ENCODE peak calls at places on chromosomes 3 and 15, in six cellular contexts. E, N, D, I, T and U are unnamed samples.

GRCh38 chr3:184740509-184741258 is 28.8 kb upstream of the MAGEF1 start:
- DNase-seq in I (no peak), D (no peak), E (peak), T (peak), N (peak), U (peak)

GRCh38 chr15:89078831-89079810 is 9.1 kb upstream of the ABHD2 start:
- DNase-seq in D (no peak), N (no peak), I (no peak), E (no peak), T (no peak), U (no peak)

GRCh38 chr3:12024959-12025570 is 20.9 kb downstream of the SYN2 start:
- DNase-seq in I (no peak), E (no peak), T (no peak), N (no peak), D (no peak), U (no peak)

GRCh38 chr15:42133892-42134502 is 22.4 kb downstream of the PLA2G4F start:
- DNase-seq in T (no peak), D (peak), N (peak), I (no peak), E (no peak), U (no peak)

GRCh38 chr3:13054705-13055285 is 18.4 kb downstream of the IQSEC1 start:
- DNase-seq in D (no peak), I (no peak), T (no peak), N (no peak), E (no peak), U (no peak)

GRCh38 chr3:10602769-10603768 is 97.7 kb upstream of the ATP2B2 start:
- DNase-seq in T (no peak), E (no peak), D (peak), I (no peak), N (peak), U (no peak)

GRCh38 chr3:52343946-52344600 is 28.0 kb downstream of the DNAH1 start:
- DNase-seq in T (no peak), N (no peak), D (no peak), I (no peak), E (no peak), U (no peak)

GRCh38 chr3:188153498-188153948 is 434 bp upstream of the LPP start:
- DNase-seq in N (peak), I (peak), D (peak), E (peak), T (peak), U (peak)

GRCh38 chr3:134374791-134375541 is 719 bp upstream of the AMOTL2 start:
- DNase-seq in E (no peak), T (no peak), N (no peak), I (no peak), D (no peak), U (no peak)

GRCh38 chr15:39767921-39768320 is 14.7 kb downstream of the FSIP1 start:
- DNase-seq in E (no peak), N (no peak), D (no peak), I (no peak), T (no peak), U (no peak)

GRCh38 chr15:82882250-82882928 is 70.1 kb downstream of the HOMER2 start:
- DNase-seq in I (no peak), D (no peak), N (no peak), T (no peak), E (no peak), U (no peak)